ENCODE peak calls at places on chromosomes 5 and 9, in ten cellular contexts. Z is HEK293T; M is stimulated activated CD8-positive, alpha-beta memory T cell treated with anti-CD3 and anti-CD28 coated beads, Interleukin-2, amount 100 ng/mL, for 48 hours; C is glomerular endothelial cell; U is activated naive CD4-positive, alpha-beta T cell treated with anti-CD3 and anti-CD28 coated beads, Interleukin-2, amount 10 ng/mL, durations not matched to agents 7 days and 5 days; Q is DMS79 treated with DMSO at 0.1 percent for 48 hours; O is HCEC 1CT; E is GOT3; L is activated T-helper 1 cell treated with Interleukin-2 at 50 U/mL for 16 hours; V is left ventricle myocardium inferior. S is an unnamed sample.

GRCh38 chr5:76771705-76772405 is 47.0 kb upstream of the F2RL1 start:
- DNase-seq in Z (no peak), M (no peak), C (no peak), U (no peak), Q (no peak), O (no peak), E (no peak), L (no peak), V (no peak), S (no peak)

GRCh38 chr9:72577212-72577753 is 55.9 kb downstream of the TMC1 start:
- DNase-seq in Z (no peak), M (no peak), C (no peak), U (no peak), Q (no peak), O (peak), E (no peak), L (no peak), V (no peak), S (no peak)

GRCh38 chr9:21864505-21864904 is 62.1 kb downstream of the MTAP start:
- DNase-seq in Z (no peak), M (no peak), C (no peak), U (no peak), Q (no peak), O (no peak), E (no peak), L (no peak), V (no peak), S (no peak)

GRCh38 chr5:8068078-8068477 is 199.1 kb downstream of the MTRR start:
- DNase-seq in Z (no peak), M (no peak), C (no peak), U (no peak), Q (no peak), O (no peak), E (no peak), L (no peak), V (no peak), S (no peak)

GRCh38 chr5:146052780-146053179 is 52.6 kb downstream of the PLAC8L1 start:
- DNase-seq in Z (peak), M (no peak), C (no peak), U (no peak), Q (no peak), O (no peak), E (no peak), L (no peak), V (no peak), S (no peak)

GRCh38 chr5:177608243-177609075 is 8.5 kb downstream of the B4GALT7 start:
- DNase-seq in Z (no peak), M (no peak), C (no peak), U (no peak), Q (no peak), O (no peak), E (no peak), L (no peak), V (no peak), S (no peak)

GRCh38 chr5:132830436-132831094 is at the start of gene SHROOM1:
- DNase-seq in Z (peak), M (no peak), C (no peak), U (no peak), Q (peak), O (peak), E (peak), L (no peak), V (peak), S (no peak)

GRCh38 chr9:121286973-121287721 is 19.2 kb downstream of the GSN start:
- DNase-seq in Z (peak), M (no peak), C (peak), U (no peak), Q (peak), O (peak), E (peak), L (no peak), V (peak), S (no peak)

GRCh38 chr5:154312571-154312970 is 122.0 kb downstream of the GALNT10 start:
- DNase-seq in Z (no peak), M (no peak), C (no peak), U (no peak), Q (no peak), O (peak), E (no peak), L (no peak), V (no peak), S (no peak)

GRCh38 chr5:65305913-65306312 is 175.8 kb downstream of the ADAMTS6 start:
- DNase-seq in Z (no peak), M (no peak), C (no peak), U (no peak), Q (no peak), O (peak), E (no peak), L (no peak), V (no peak), S (no peak)

GRCh38 chr5:142151436-142152382 is 43.1 kb downstream of the NDFIP1 start:
- DNase-seq in Z (peak), M (peak), C (peak), U (peak), Q (peak), O (peak), E (no peak), L (no peak), V (no peak), S (peak)

GRCh38 chr9:27408523-27408922 is 111.6 kb upstream of the EQTN start:
- DNase-seq in Z (no peak), M (no peak), C (no peak), U (no peak), Q (no peak), O (no peak), E (no peak), L (no peak), V (no peak), S (no peak)

GRCh38 chr9:133371261-133371711 is 4.6 kb downstream of the SURF4 start:
- DNase-seq in Z (no peak), M (no peak), C (no peak), U (peak), Q (no peak), O (no peak), E (no peak), L (peak), V (no peak), S (peak)

GRCh38 chr5:81626524-81626923 is 124.4 kb downstream of the SSBP2 start:
- DNase-seq in Z (no peak), M (no peak), C (peak), U (no peak), Q (no peak), O (peak), E (no peak), L (no peak), V (no peak), S (no peak)

GRCh38 chr5:34002629-34003328 is 5.1 kb downstream of the AMACR start:
- DNase-seq in Z (no peak), M (no peak), C (no peak), U (no peak), Q (no peak), O (no peak), E (no peak), L (no peak), V (no peak), S (no peak)

GRCh38 chr9:12817702-12818101 is 42.9 kb downstream of the LURAP1L start:
- DNase-seq in Z (no peak), M (no peak), C (no peak), U (no peak), Q (no peak), O (no peak), E (no peak), L (no peak), V (no peak), S (no peak)

GRCh38 chr5:113330533-113331200 is 104.1 kb downstream of the TSSK1B start:
- DNase-seq in Z (peak), M (no peak), C (no peak), U (no peak), Q (peak), O (peak), E (peak), L (no peak), V (peak), S (peak)

GRCh38 chr5:10576121-10576789 is 12.4 kb downstream of the ANKRD33B start:
- DNase-seq in Z (no peak), M (no peak), C (no peak), U (no peak), Q (no peak), O (no peak), E (no peak), L (no peak), V (no peak), S (no peak)

GRCh38 chr9:1083325-1083913 is 33.3 kb downstream of the DMRT2 start:
- DNase-seq in Z (peak), M (no peak), C (no peak), U (no peak), Q (no peak), O (no peak), E (no peak), L (no peak), V (peak), S (no peak)

GRCh38 chr9:882416-882931 is 41.0 kb downstream of the DMRT1 start:
- DNase-seq in Z (no peak), M (no peak), C (no peak), U (no peak), Q (no peak), O (no peak), E (no peak), L (no peak), V (no peak), S (no peak)

GRCh38 chr5:135034963-135035677 is 1.1 kb upstream of the PITX1 start:
- DNase-seq in Z (no peak), M (no peak), C (no peak), U (no peak), Q (no peak), O (peak), E (no peak), L (no peak), V (no peak), S (no peak)

GRCh38 chr9:132238026-132238972 is 76.4 kb downstream of the NTNG2 start:
- DNase-seq in Z (no peak), M (no peak), C (no peak), U (no peak), Q (no peak), O (no peak), E (no peak), L (no peak), V (no peak), S (no peak)

GRCh38 chr9:121975801-121976277 is 117.3 kb downstream of the TTLL11 start:
- DNase-seq in Z (no peak), M (no peak), C (no peak), U (no peak), Q (no peak), O (no peak), E (no peak), L (no peak), V (no peak), S (no peak)

GRCh38 chr5:43730832-43731342 is 127.9 kb downstream of the NNT start:
- DNase-seq in Z (no peak), M (no peak), C (no peak), U (no peak), Q (no peak), O (no peak), E (no peak), L (no peak), V (no peak), S (no peak)

GRCh38 chr9:133148351-133149129 is 15.2 kb downstream of the GBGT1 start:
- DNase-seq in Z (no peak), M (peak), C (no peak), U (peak), Q (peak), O (peak), E (no peak), L (peak), V (peak), S (peak)

GRCh38 chr5:80688648-80689420 is 34.1 kb upstream of the DHFR start:
- DNase-seq in Z (no peak), M (no peak), C (no peak), U (no peak), Q (no peak), O (no peak), E (no peak), L (no peak), V (no peak), S (no peak)

GRCh38 chr5:96081276-96081858 is 119.7 kb upstream of the ELL2 start:
- DNase-seq in Z (no peak), M (no peak), C (no peak), U (no peak), Q (no peak), O (peak), E (no peak), L (no peak), V (no peak), S (no peak)

GRCh38 chr5:160899735-160900134 is 47.7 kb upstream of the ATP10B start:
- DNase-seq in Z (no peak), M (no peak), C (no peak), U (no peak), Q (no peak), O (no peak), E (no peak), L (no peak), V (no peak), S (no peak)

GRCh38 chr5:138536665-138537315 is 6.2 kb downstream of the ETF1 start:
- DNase-seq in Z (peak), M (no peak), C (no peak), U (no peak), Q (no peak), O (no peak), E (no peak), L (no peak), V (no peak), S (peak)

GRCh38 chr5:142446131-142446959 is 121.5 kb upstream of the SPRY4 start:
- DNase-seq in Z (no peak), M (no peak), C (no peak), U (no peak), Q (no peak), O (peak), E (no peak), L (no peak), V (no peak), S (no peak)

GRCh38 chr5:168570490-168571328 is 8.5 kb downstream of the PANK3 start:
- DNase-seq in Z (no peak), M (no peak), C (no peak), U (no peak), Q (no peak), O (no peak), E (no peak), L (no peak), V (no peak), S (no peak)